ENCODE peak calls at places on chromosomes 2 and 18, in eight cellular contexts. One of them, this sample, is unnamed.

GRCh38 chr2:227414846-227415245 is 27.1 kb upstream of the SCYGR1 start:
- DNase-seq in psoas muscle: no peak
- DNase-seq in A549: peak
- DNase-seq in tibial artery: no peak
- DNase-seq in fibroblast of villous mesenchyme: peak
- DNase-seq in Peyer's patch: no peak
- DNase-seq in endothelial cell: no peak
- DNase-seq in tibial nerve: no peak
- DNase-seq in this sample: no peak

GRCh38 chr2:143558665-143559064 is 429.4 kb downstream of the ARHGAP15 start:
- DNase-seq in tibial artery: no peak
- DNase-seq in endothelial cell: no peak
- DNase-seq in tibial nerve: no peak
- DNase-seq in fibroblast of villous mesenchyme: peak
- DNase-seq in psoas muscle: no peak
- DNase-seq in A549: no peak
- DNase-seq in Peyer's patch: no peak
- DNase-seq in this sample: no peak

GRCh38 chr2:95386031-95386430 is 16.5 kb upstream of the FAHD2A start:
- DNase-seq in psoas muscle: no peak
- DNase-seq in tibial nerve: no peak
- DNase-seq in fibroblast of villous mesenchyme: no peak
- DNase-seq in tibial artery: no peak
- DNase-seq in A549: no peak
- DNase-seq in Peyer's patch: no peak
- DNase-seq in endothelial cell: no peak
- DNase-seq in this sample: no peak

GRCh38 chr18:69817335-69817935 is 130.2 kb downstream of the CD226 start:
- DNase-seq in tibial nerve: no peak
- DNase-seq in tibial artery: no peak
- DNase-seq in psoas muscle: no peak
- DNase-seq in endothelial cell: no peak
- DNase-seq in fibroblast of villous mesenchyme: peak
- DNase-seq in Peyer's patch: no peak
- DNase-seq in A549: no peak
- DNase-seq in this sample: no peak

GRCh38 chr2:12560618-12561017 is 156.1 kb upstream of the TRIB2 start:
- DNase-seq in Peyer's patch: no peak
- DNase-seq in tibial artery: no peak
- DNase-seq in fibroblast of villous mesenchyme: no peak
- DNase-seq in tibial nerve: no peak
- DNase-seq in A549: no peak
- DNase-seq in psoas muscle: no peak
- DNase-seq in endothelial cell: no peak
- DNase-seq in this sample: no peak

GRCh38 chr2:98474979-98475632 is 30.4 kb downstream of the INPP4A start:
- DNase-seq in A549: no peak
- DNase-seq in fibroblast of villous mesenchyme: no peak
- DNase-seq in endothelial cell: no peak
- DNase-seq in Peyer's patch: no peak
- DNase-seq in tibial artery: no peak
- DNase-seq in tibial nerve: no peak
- DNase-seq in psoas muscle: no peak
- DNase-seq in this sample: no peak

GRCh38 chr18:23921716-23922285 is 92.8 kb upstream of the TTC39C start:
- DNase-seq in tibial nerve: no peak
- DNase-seq in endothelial cell: no peak
- DNase-seq in Peyer's patch: no peak
- DNase-seq in psoas muscle: no peak
- DNase-seq in A549: no peak
- DNase-seq in tibial artery: no peak
- DNase-seq in fibroblast of villous mesenchyme: peak
- DNase-seq in this sample: no peak

GRCh38 chr18:43276471-43276870 is 819 bp downstream of the SYT4 start:
- DNase-seq in tibial nerve: no peak
- DNase-seq in endothelial cell: no peak
- DNase-seq in tibial artery: no peak
- DNase-seq in A549: no peak
- DNase-seq in Peyer's patch: no peak
- DNase-seq in psoas muscle: no peak
- DNase-seq in fibroblast of villous mesenchyme: no peak
- DNase-seq in this sample: no peak

GRCh38 chr2:96897491-96898134 is 27.7 kb upstream of the SEMA4C start:
- DNase-seq in A549: no peak
- DNase-seq in Peyer's patch: no peak
- DNase-seq in tibial artery: no peak
- DNase-seq in endothelial cell: no peak
- DNase-seq in tibial nerve: no peak
- DNase-seq in psoas muscle: no peak
- DNase-seq in fibroblast of villous mesenchyme: no peak
- DNase-seq in this sample: no peak

GRCh38 chr2:1451451-1451850 is 38.2 kb downstream of the TPO start:
- DNase-seq in A549: no peak
- DNase-seq in endothelial cell: no peak
- DNase-seq in Peyer's patch: no peak
- DNase-seq in tibial nerve: no peak
- DNase-seq in fibroblast of villous mesenchyme: no peak
- DNase-seq in tibial artery: no peak
- DNase-seq in psoas muscle: no peak
- DNase-seq in this sample: no peak

GRCh38 chr2:233602076-233602475 is 15.4 kb upstream of the UGT1A8 start:
- DNase-seq in endothelial cell: no peak
- DNase-seq in Peyer's patch: no peak
- DNase-seq in tibial nerve: no peak
- DNase-seq in tibial artery: no peak
- DNase-seq in A549: no peak
- DNase-seq in fibroblast of villous mesenchyme: no peak
- DNase-seq in psoas muscle: no peak
- DNase-seq in this sample: no peak

GRCh38 chr2:44596537-44597320 is 235.0 kb downstream of the CAMKMT start:
- DNase-seq in tibial nerve: no peak
- DNase-seq in tibial artery: no peak
- DNase-seq in psoas muscle: no peak
- DNase-seq in Peyer's patch: no peak
- DNase-seq in endothelial cell: no peak
- DNase-seq in fibroblast of villous mesenchyme: no peak
- DNase-seq in A549: no peak
- DNase-seq in this sample: no peak

GRCh38 chr2:55311444-55311870 is 42.4 kb upstream of the MTIF2 start:
- DNase-seq in tibial nerve: no peak
- DNase-seq in A549: peak
- DNase-seq in endothelial cell: no peak
- DNase-seq in tibial artery: no peak
- DNase-seq in Peyer's patch: no peak
- DNase-seq in psoas muscle: no peak
- DNase-seq in fibroblast of villous mesenchyme: peak
- DNase-seq in this sample: no peak

GRCh38 chr2:223104741-223105140 is 52.8 kb downstream of the KCNE4 start:
- DNase-seq in A549: no peak
- DNase-seq in fibroblast of villous mesenchyme: no peak
- DNase-seq in endothelial cell: no peak
- DNase-seq in Peyer's patch: no peak
- DNase-seq in tibial nerve: no peak
- DNase-seq in psoas muscle: no peak
- DNase-seq in tibial artery: no peak
- DNase-seq in this sample: no peak

DNA sequence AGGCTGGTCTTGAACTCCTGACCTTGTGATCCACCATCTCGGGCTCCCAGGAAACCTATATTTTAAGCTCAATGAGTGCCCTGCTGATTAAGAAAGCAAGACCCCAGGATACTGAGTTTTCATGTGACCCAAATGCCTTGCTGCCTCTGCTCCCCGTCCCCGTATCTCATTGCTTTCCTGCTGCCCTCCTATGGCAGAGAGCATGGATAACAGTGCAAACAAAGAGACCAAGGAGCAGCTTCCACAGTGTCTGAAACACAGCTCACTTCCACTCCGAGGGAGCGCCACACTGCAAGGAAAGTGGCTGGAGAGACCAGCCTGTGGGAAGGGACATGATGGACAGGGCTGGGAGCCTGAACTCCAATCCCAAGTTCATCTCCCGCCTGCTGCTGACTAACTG is 246.8 kb downstream of the TMEM182 start:
- DNase-seq in psoas muscle: no peak
- DNase-seq in tibial nerve: no peak
- DNase-seq in fibroblast of villous mesenchyme: no peak
- DNase-seq in tibial artery: no peak
- DNase-seq in endothelial cell: peak
- DNase-seq in A549: peak
- DNase-seq in Peyer's patch: no peak
- DNase-seq in this sample: no peak
- TF ChIP-seq CTCF in psoas muscle: no peak
- TF ChIP-seq CTCF in tibial nerve: no peak
- TF ChIP-seq CTCF in fibroblast of villous mesenchyme: no peak
- TF ChIP-seq CTCF in tibial artery: no peak
- TF ChIP-seq CTCF in endothelial cell: no peak
- TF ChIP-seq CTCF in A549: no peak
- TF ChIP-seq CTCF in Peyer's patch: no peak
- TF ChIP-seq CTCF in this sample: no peak

GRCh38 chr2:214649440-214650205 is 159.9 kb downstream of the BARD1 start:
- DNase-seq in Peyer's patch: no peak
- DNase-seq in psoas muscle: no peak
- DNase-seq in A549: no peak
- DNase-seq in endothelial cell: no peak
- DNase-seq in tibial nerve: no peak
- DNase-seq in fibroblast of villous mesenchyme: peak
- DNase-seq in tibial artery: no peak
- DNase-seq in this sample: no peak
- TF ChIP-seq CTCF in Peyer's patch: no peak
- TF ChIP-seq CTCF in psoas muscle: no peak
- TF ChIP-seq CTCF in A549: no peak
- TF ChIP-seq CTCF in endothelial cell: no peak
- TF ChIP-seq CTCF in tibial nerve: no peak
- TF ChIP-seq CTCF in fibroblast of villous mesenchyme: no peak
- TF ChIP-seq CTCF in tibial artery: no peak
- TF ChIP-seq CTCF in this sample: no peak

GRCh38 chr2:105522645-105523044 is 123.8 kb upstream of the FHL2 start:
- DNase-seq in psoas muscle: no peak
- DNase-seq in Peyer's patch: no peak
- DNase-seq in tibial nerve: no peak
- DNase-seq in A549: no peak
- DNase-seq in fibroblast of villous mesenchyme: peak
- DNase-seq in tibial artery: no peak
- DNase-seq in endothelial cell: no peak
- DNase-seq in this sample: no peak

GRCh38 chr2:105521616-105522015 is 122.8 kb upstream of the FHL2 start:
- DNase-seq in psoas muscle: no peak
- DNase-seq in tibial artery: no peak
- DNase-seq in Peyer's patch: no peak
- DNase-seq in A549: no peak
- DNase-seq in endothelial cell: no peak
- DNase-seq in tibial nerve: no peak
- DNase-seq in fibroblast of villous mesenchyme: no peak
- DNase-seq in this sample: no peak

GRCh38 chr2:105519516-105519915 is 120.7 kb upstream of the FHL2 start:
- DNase-seq in endothelial cell: no peak
- DNase-seq in Peyer's patch: no peak
- DNase-seq in A549: no peak
- DNase-seq in tibial nerve: no peak
- DNase-seq in tibial artery: no peak
- DNase-seq in psoas muscle: no peak
- DNase-seq in fibroblast of villous mesenchyme: peak
- DNase-seq in this sample: no peak

GRCh38 chr2:105518897-105519296 is 120.0 kb upstream of the FHL2 start:
- DNase-seq in A549: peak
- DNase-seq in tibial artery: no peak
- DNase-seq in tibial nerve: no peak
- DNase-seq in psoas muscle: no peak
- DNase-seq in endothelial cell: no peak
- DNase-seq in Peyer's patch: no peak
- DNase-seq in fibroblast of villous mesenchyme: peak
- DNase-seq in this sample: no peak

DNA sequence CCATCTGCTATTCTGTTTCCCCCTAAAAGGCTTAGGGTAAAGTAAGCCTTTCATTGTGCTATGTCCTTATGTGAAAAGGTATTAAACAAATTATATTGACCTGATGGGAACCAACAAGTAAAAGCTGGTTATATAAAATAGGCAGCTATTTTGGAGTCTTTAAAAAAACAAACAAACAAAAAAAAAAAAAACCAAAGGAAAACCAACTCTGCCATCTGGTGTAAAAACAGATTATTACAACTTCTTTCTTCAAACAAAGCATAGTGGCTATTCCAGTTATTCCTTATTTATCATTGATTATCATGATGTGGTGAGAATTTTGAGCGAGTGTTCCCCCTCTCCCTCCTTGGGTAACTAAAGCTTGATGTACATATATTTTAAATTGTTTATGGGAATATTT is 122.3 kb upstream of the FHL2 start:
- DNase-seq in psoas muscle: no peak
- DNase-seq in fibroblast of villous mesenchyme: peak
- DNase-seq in A549: peak
- DNase-seq in tibial nerve: no peak
- DNase-seq in endothelial cell: no peak
- DNase-seq in tibial artery: no peak
- DNase-seq in Peyer's patch: no peak
- DNase-seq in this sample: peak
- TF ChIP-seq CTCF in psoas muscle: peak
- TF ChIP-seq CTCF in fibroblast of villous mesenchyme: peak
- TF ChIP-seq CTCF in A549: peak
- TF ChIP-seq CTCF in tibial nerve: peak
- TF ChIP-seq CTCF in endothelial cell: peak
- TF ChIP-seq CTCF in tibial artery: peak
- TF ChIP-seq CTCF in Peyer's patch: peak
- TF ChIP-seq CTCF in this sample: peak

DNA sequence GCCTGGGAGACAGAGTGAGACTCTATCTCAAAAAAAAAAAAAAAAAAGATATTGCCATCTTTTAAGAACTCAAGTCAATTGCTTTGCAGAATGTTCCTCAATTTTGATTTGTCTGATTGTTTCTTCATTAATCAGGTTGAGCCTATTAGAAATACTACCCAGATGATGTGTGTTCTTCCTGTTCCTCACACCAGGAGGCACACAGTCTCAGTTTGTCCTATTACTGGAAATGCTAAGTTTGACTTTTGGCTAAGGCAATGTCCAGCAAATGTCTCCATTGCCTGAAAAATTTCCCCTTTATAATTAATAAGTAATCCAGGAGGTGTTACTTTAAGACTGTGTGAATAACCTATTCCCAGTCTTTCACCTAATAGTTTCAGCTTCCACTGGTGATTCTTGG is 28.4 kb downstream of the BOLA3 start:
- DNase-seq in Peyer's patch: no peak
- DNase-seq in tibial artery: no peak
- DNase-seq in psoas muscle: no peak
- DNase-seq in A549: no peak
- DNase-seq in tibial nerve: no peak
- DNase-seq in fibroblast of villous mesenchyme: peak
- DNase-seq in endothelial cell: no peak
- DNase-seq in this sample: no peak
- TF ChIP-seq CTCF in Peyer's patch: no peak
- TF ChIP-seq CTCF in tibial artery: peak
- TF ChIP-seq CTCF in psoas muscle: peak
- TF ChIP-seq CTCF in A549: no peak
- TF ChIP-seq CTCF in tibial nerve: no peak
- TF ChIP-seq CTCF in fibroblast of villous mesenchyme: peak
- TF ChIP-seq CTCF in endothelial cell: no peak
- TF ChIP-seq CTCF in this sample: no peak

GRCh38 chr2:40360652-40361051 is 91.2 kb downstream of the SLC8A1 start:
- DNase-seq in Peyer's patch: no peak
- DNase-seq in fibroblast of villous mesenchyme: no peak
- DNase-seq in endothelial cell: no peak
- DNase-seq in psoas muscle: no peak
- DNase-seq in tibial nerve: no peak
- DNase-seq in tibial artery: no peak
- DNase-seq in A549: peak
- DNase-seq in this sample: no peak
- TF ChIP-seq CTCF in Peyer's patch: no peak
- TF ChIP-seq CTCF in fibroblast of villous mesenchyme: no peak
- TF ChIP-seq CTCF in endothelial cell: no peak
- TF ChIP-seq CTCF in psoas muscle: no peak
- TF ChIP-seq CTCF in tibial nerve: no peak
- TF ChIP-seq CTCF in tibial artery: no peak
- TF ChIP-seq CTCF in A549: no peak
- TF ChIP-seq CTCF in this sample: no peak

This sample was measured in D721Med.